ENCODE peak calls at places on chromosome 21, in eight cellular contexts. D is AG04449, W is PC-9, H is esophagus muscularis mucosa, N is A549, U is uterus, G is right lobe of liver, L is sigmoid colon. Y is an unnamed sample.

GRCh38 chr21:16634522-16634914 is 878.3 kb upstream of the CXADR start:
- DNase-seq in D (no peak), W (no peak), H (no peak), N (no peak), U (no peak), G (no peak), L (no peak), Y (no peak)

GRCh38 chr21:34593423-34593822 is 21.5 kb downstream of the RCAN1 start:
- DNase-seq in D (no peak), W (no peak), H (no peak), N (no peak), U (no peak), G (no peak), L (no peak), Y (no peak)

GRCh38 chr21:40176732-40177131 is 309.5 kb downstream of the PCP4 start:
- DNase-seq in D (no peak), W (no peak), H (no peak), N (no peak), U (no peak), G (no peak), L (no peak), Y (no peak)

GRCh38 chr21:46065215-46065992 is 32.5 kb upstream of the COL6A2 start:
- DNase-seq in D (no peak), W (peak), H (peak), N (no peak), U (peak), G (no peak), L (peak), Y (peak)

GRCh38 chr21:39633770-39634181 is 21.0 kb downstream of the B3GALT5 start:
- DNase-seq in D (peak), W (peak), H (peak), N (peak), U (no peak), G (no peak), L (no peak), Y (peak)

GRCh38 chr21:39016740-39017315 is 166.4 kb downstream of the PSMG1 start:
- DNase-seq in D (no peak), W (no peak), H (no peak), N (no peak), U (no peak), G (no peak), L (no peak), Y (no peak)

GRCh38 chr21:43603641-43604504 is 55.4 kb downstream of the HSF2BP start:
- DNase-seq in D (no peak), W (no peak), H (no peak), N (peak), U (no peak), G (no peak), L (no peak), Y (peak)

GRCh38 chr21:26461500-26461899 is 111.6 kb downstream of the CYYR1 start:
- DNase-seq in D (no peak), W (no peak), H (no peak), N (no peak), U (no peak), G (no peak), L (no peak), Y (no peak)

GRCh38 chr21:38306833-38307232 is 50.0 kb downstream of the KCNJ15 start:
- DNase-seq in D (peak), W (no peak), H (no peak), N (peak), U (no peak), G (no peak), L (no peak), Y (peak)

GRCh38 chr21:43287974-43288755 is 119.4 kb downstream of the CRYAA start:
- DNase-seq in D (no peak), W (peak), H (no peak), N (peak), U (no peak), G (peak), L (no peak), Y (no peak)

GRCh38 chr21:38806942-38807284 is 1.2 kb downstream of the ETS2 start:
- DNase-seq in D (no peak), W (no peak), H (no peak), N (no peak), U (no peak), G (no peak), L (no peak), Y (no peak)

GRCh38 chr21:39051561-39051949 is 131.7 kb downstream of the PSMG1 start:
- DNase-seq in D (peak), W (no peak), H (no peak), N (peak), U (no peak), G (no peak), L (no peak), Y (no peak)

GRCh38 chr21:41064325-41064724 is 103.6 kb upstream of the BACE2 start:
- DNase-seq in D (no peak), W (no peak), H (no peak), N (no peak), U (no peak), G (no peak), L (no peak), Y (no peak)

GRCh38 chr21:26110703-26111102 is 59.9 kb downstream of the APP start:
- DNase-seq in D (no peak), W (no peak), H (no peak), N (no peak), U (no peak), G (no peak), L (no peak), Y (no peak)

GRCh38 chr21:32337206-32337605 is 38.6 kb downstream of the MRAP start:
- DNase-seq in D (no peak), W (no peak), H (no peak), N (no peak), U (no peak), G (no peak), L (no peak), Y (no peak)

GRCh38 chr21:39003982-39004775 is 179.1 kb downstream of the PSMG1 start:
- DNase-seq in D (no peak), W (no peak), H (no peak), N (no peak), U (no peak), G (no peak), L (no peak), Y (peak)

GRCh38 chr21:26709090-26709489 is 136.0 kb upstream of the CYYR1 start:
- DNase-seq in D (no peak), W (no peak), H (no peak), N (no peak), U (no peak), G (no peak), L (no peak), Y (no peak)

GRCh38 chr21:28991861-28992525 is 684 bp downstream of the LTN1 start:
- DNase-seq in D (no peak), W (no peak), H (no peak), N (no peak), U (no peak), G (no peak), L (no peak), Y (no peak)

GRCh38 chr21:35005825-35006224 is 43.3 kb downstream of the RUNX1 start:
- DNase-seq in D (no peak), W (no peak), H (no peak), N (no peak), U (no peak), G (no peak), L (no peak), Y (no peak)

GRCh38 chr21:25733859-25734653 is 648 bp downstream of the ATP5PF start:
- DNase-seq in D (no peak), W (no peak), H (no peak), N (peak), U (no peak), G (no peak), L (no peak), Y (peak)

GRCh38 chr21:38820471-38821239 is 14.9 kb downstream of the ETS2 start:
- DNase-seq in D (no peak), W (no peak), H (no peak), N (no peak), U (no peak), G (peak), L (no peak), Y (no peak)

GRCh38 chr21:36087362-36088138 is 17.7 kb downstream of the CBR1 start:
- DNase-seq in D (no peak), W (no peak), H (no peak), N (no peak), U (no peak), G (no peak), L (no peak), Y (no peak)

GRCh38 chr21:15289246-15289645 is 224.4 kb upstream of the NRIP1 start:
- DNase-seq in D (no peak), W (no peak), H (no peak), N (no peak), U (no peak), G (no peak), L (peak), Y (no peak)
- TF ChIP-seq CTCF in D (no peak), W (no peak), H (no peak), N (no peak), U (no peak), G (no peak), L (no peak), Y (no peak)

GRCh38 chr21:21146587-21147373 is 148.6 kb downstream of the NCAM2 start:
- DNase-seq in D (no peak), W (no peak), H (no peak), N (no peak), U (no peak), G (no peak), L (no peak), Y (no peak)
- H3K4me3 ChIP-seq in D (no peak), W (no peak), H (no peak), N (no peak), U (no peak), G (no peak), L (no peak), Y (no peak)

GRCh38 chr21:45060675-45061311 is 13.6 kb upstream of the ADARB1 start:
- DNase-seq in D (no peak), W (no peak), H (no peak), N (no peak), U (no peak), G (no peak), L (no peak), Y (no peak)

GRCh38 chr21:45057886-45058285 is 16.5 kb upstream of the ADARB1 start:
- DNase-seq in D (no peak), W (no peak), H (no peak), N (no peak), U (no peak), G (no peak), L (no peak), Y (no peak)

GRCh38 chr21:45059121-45059520 is 15.3 kb upstream of the ADARB1 start:
- DNase-seq in D (no peak), W (no peak), H (no peak), N (no peak), U (no peak), G (no peak), L (no peak), Y (no peak)

GRCh38 chr21:45056917-45057560 is 17.3 kb upstream of the ADARB1 start:
- DNase-seq in D (no peak), W (no peak), H (no peak), N (no peak), U (no peak), G (no peak), L (no peak), Y (no peak)

DNA sequence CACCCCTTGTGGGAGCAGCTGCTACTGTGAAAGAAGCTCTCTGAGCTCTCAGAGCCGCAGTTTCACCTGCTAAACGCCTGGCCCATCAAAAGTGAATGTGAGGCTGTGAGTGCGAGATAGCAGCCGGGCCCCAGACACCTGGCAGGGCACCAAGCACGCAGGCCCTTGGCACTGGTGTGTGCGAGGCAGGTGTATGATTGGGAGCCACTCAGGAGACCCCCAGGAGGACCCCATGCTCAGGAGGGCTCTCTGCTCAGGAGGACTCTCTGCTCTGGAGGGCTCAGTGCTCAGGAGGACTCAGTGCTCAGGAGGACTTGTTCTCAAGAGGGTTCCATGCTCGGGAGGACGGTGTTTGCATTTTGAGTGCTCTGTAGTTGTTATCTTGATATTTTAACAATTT is 14.3 kb upstream of the ADARB1 start:
- DNase-seq in D (no peak), W (no peak), H (no peak), N (no peak), U (no peak), G (no peak), L (no peak), Y (no peak)
- TF ChIP-seq CTCF in D (no peak), W (no peak), H (no peak), N (no peak), U (no peak), G (no peak), L (no peak), Y (no peak)

GRCh38 chr21:42232176-42232825 is 13.4 kb downstream of the ABCG1 start:
- DNase-seq in D (no peak), W (no peak), H (no peak), N (no peak), U (no peak), G (no peak), L (peak), Y (no peak)
- H3K4me3 ChIP-seq in D (no peak), W (no peak), H (no peak), N (no peak), U (no peak), G (no peak), L (no peak), Y (no peak)

GRCh38 chr21:31264574-31264973 is 79.5 kb downstream of the TIAM1 start:
- DNase-seq in D (no peak), W (no peak), H (no peak), N (no peak), U (no peak), G (no peak), L (no peak), Y (no peak)
- TF ChIP-seq CTCF in D (no peak), W (no peak), H (no peak), N (no peak), U (no peak), G (no peak), L (no peak), Y (no peak)

GRCh38 chr21:22224261-22224660 is 1226.1 kb downstream of the NCAM2 start:
- DNase-seq in D (no peak), W (no peak), H (no peak), N (no peak), U (no peak), G (no peak), L (no peak), Y (no peak)
- H3K4me3 ChIP-seq in D (no peak), W (no peak), H (no peak), N (no peak), U (no peak), G (no peak), L (no peak), Y (no peak)

Y was measured in fibroblast of pulmonary artery.